ENCODE peak calls at places on chromosomes 7 and 10, in ten cellular contexts. X is stimulated activated naive CD8-positive, alpha-beta T cell treated with anti-CD3 and anti-CD28 coated beads, Interleukin-15, Interleukin-2, amounts not matched to agents 100 U/mL and 50 U/mL, for 24 hours; O is GM04504; A is fibroblast of lung; U is MM.1S; T is stromal cell of bone marrow; D is AG04449; J is activated naive CD4-positive, alpha-beta T cell treated with Interleukin-2 at 50 U/mL for 16 hours; S is endothelial cell; Z is NCI-H1105 treated with DMSO at 0.1 percent for 48 hours. F is an unnamed sample.

GRCh38 chr7:40836218-40836617 is 701.4 kb downstream of the SUGCT start:
- DNase-seq in X (no peak), O (no peak), A (no peak), U (no peak), T (no peak), D (no peak), J (no peak), S (no peak), Z (no peak), F (no peak)

GRCh38 chr10:120392671-120393079 is 64.4 kb upstream of the PLPP4 start:
- DNase-seq in X (no peak), O (no peak), A (no peak), U (no peak), T (no peak), D (no peak), J (no peak), S (no peak), Z (peak), F (no peak)

GRCh38 chr7:33807779-33808482 is 97.4 kb upstream of the BMPER start:
- DNase-seq in X (peak), O (peak), A (peak), U (no peak), T (peak), D (peak), J (no peak), S (peak), Z (peak), F (no peak)

GRCh38 chr10:88676283-88677060 is 12.2 kb downstream of the LIPF start:
- DNase-seq in X (no peak), O (no peak), A (no peak), U (no peak), T (no peak), D (no peak), J (no peak), S (no peak), Z (no peak), F (no peak)

GRCh38 chr10:49508249-49508648 is 30.7 kb downstream of the ERCC6 start:
- DNase-seq in X (no peak), O (no peak), A (no peak), U (no peak), T (no peak), D (no peak), J (no peak), S (no peak), Z (no peak), F (no peak)

GRCh38 chr10:70925377-70926214 is 37.2 kb upstream of the PCBD1 start:
- DNase-seq in X (peak), O (no peak), A (peak), U (no peak), T (peak), D (no peak), J (peak), S (peak), Z (peak), F (no peak)

GRCh38 chr7:74289660-74290589 is 718 bp downstream of the CLIP2 start:
- DNase-seq in X (no peak), O (no peak), A (no peak), U (no peak), T (no peak), D (no peak), J (peak), S (peak), Z (peak), F (no peak)

GRCh38 chr10:12048547-12048946 is 5.9 kb upstream of the UPF2 start:
- DNase-seq in X (no peak), O (no peak), A (no peak), U (no peak), T (no peak), D (no peak), J (no peak), S (no peak), Z (no peak), F (no peak)

GRCh38 chr7:72087926-72088325 is 324.2 kb downstream of the CALN1 start:
- DNase-seq in X (no peak), O (no peak), A (no peak), U (no peak), T (no peak), D (no peak), J (no peak), S (no peak), Z (no peak), F (no peak)

GRCh38 chr10:100370976-100371706 is 24.1 kb downstream of the SCD start:
- DNase-seq in X (peak), O (peak), A (peak), U (peak), T (peak), D (no peak), J (peak), S (peak), Z (no peak), F (peak)

GRCh38 chr10:130741901-130742625 is 569.5 kb downstream of the TCERG1L start:
- DNase-seq in X (no peak), O (no peak), A (no peak), U (no peak), T (no peak), D (no peak), J (no peak), S (no peak), Z (no peak), F (no peak)

GRCh38 chr7:117143580-117143979 is 179.3 kb downstream of the WNT2 start:
- DNase-seq in X (no peak), O (no peak), A (peak), U (no peak), T (no peak), D (no peak), J (no peak), S (no peak), Z (no peak), F (no peak)

GRCh38 chr7:10121641-10122040 is 852.0 kb upstream of the PHF14 start:
- DNase-seq in X (no peak), O (no peak), A (no peak), U (no peak), T (no peak), D (no peak), J (no peak), S (no peak), Z (peak), F (no peak)

GRCh38 chr10:99224766-99225165 is 10.9 kb downstream of the HPSE2 start:
- DNase-seq in X (no peak), O (no peak), A (no peak), U (no peak), T (no peak), D (no peak), J (no peak), S (no peak), Z (no peak), F (no peak)

GRCh38 chr10:7296648-7297047 is 114.2 kb downstream of the SFMBT2 start:
- DNase-seq in X (no peak), O (no peak), A (no peak), U (no peak), T (no peak), D (no peak), J (no peak), S (no peak), Z (no peak), F (no peak)

GRCh38 chr10:1154531-1154930 is 98.3 kb downstream of the WDR37 start:
- DNase-seq in X (no peak), O (no peak), A (no peak), U (no peak), T (no peak), D (no peak), J (no peak), S (no peak), Z (no peak), F (no peak)

GRCh38 chr7:70154521-70155180 is 556.4 kb downstream of the AUTS2 start:
- DNase-seq in X (no peak), O (no peak), A (no peak), U (no peak), T (no peak), D (no peak), J (no peak), S (no peak), Z (no peak), F (no peak)

F was measured in AG04450.